ENCODE peak calls at places on chromosome 3, in ten cellular contexts. R is astrocyte of the hippocampus; N is CD8-positive, alpha-beta memory T cell; H is lung microvascular endothelial cell; C is B cell; F is AG08396; A is posterior cingulate gyrus; S is activated naive CD8-positive, alpha-beta T cell treated with anti-CD3 and anti-CD28 coated beads, Interleukin-2, amount 50 U/mL, for 24 hours; U is NCI-H748 treated with DMSO at 0.1 percent for 48 hours; J is activated CD4-positive, alpha-beta T cell treated with anti-CD3 and anti-CD28 coated beads for 1 hour. B is an unnamed sample.

GRCh38 chr3:6097021-6097420 is 763.9 kb upstream of the GRM7 start:
- DNase-seq in R (no peak), N (no peak), H (no peak), C (no peak), F (no peak), A (no peak), S (no peak), U (no peak), J (no peak), B (no peak)

GRCh38 chr3:105747056-105747455 is 121.8 kb downstream of the CBLB start:
- DNase-seq in R (peak), N (no peak), H (peak), C (no peak), F (peak), A (no peak), S (no peak), U (no peak), J (no peak), B (peak)

GRCh38 chr3:64667138-64667537 is 20.7 kb downstream of the ADAMTS9 start:
- DNase-seq in R (no peak), N (no peak), H (peak), C (no peak), F (no peak), A (no peak), S (no peak), U (no peak), J (no peak), B (no peak)

GRCh38 chr3:140007946-140008692 is 73.1 kb downstream of the CLSTN2 start:
- DNase-seq in R (no peak), N (no peak), H (no peak), C (no peak), F (no peak), A (no peak), S (no peak), U (no peak), J (no peak), B (no peak)

GRCh38 chr3:134464693-134465385 is 20.9 kb downstream of the ANAPC13 start:
- DNase-seq in R (no peak), N (no peak), H (no peak), C (no peak), F (no peak), A (no peak), S (no peak), U (no peak), J (no peak), B (no peak)

GRCh38 chr3:9732753-9733115 is 1.2 kb downstream of the BRPF1 start:
- DNase-seq in R (peak), N (no peak), H (peak), C (no peak), F (peak), A (no peak), S (no peak), U (no peak), J (no peak), B (no peak)

GRCh38 chr3:196604548-196604947 is 34.9 kb upstream of the NRROS start:
- DNase-seq in R (no peak), N (no peak), H (no peak), C (peak), F (no peak), A (no peak), S (no peak), U (no peak), J (peak), B (no peak)

GRCh38 chr3:184600685-184601377 is 39.2 kb downstream of the EPHB3 start:
- DNase-seq in R (no peak), N (no peak), H (no peak), C (no peak), F (no peak), A (no peak), S (no peak), U (no peak), J (no peak), B (no peak)

GRCh38 chr3:73954506-73954905 is 329.8 kb upstream of the PDZRN3 start:
- DNase-seq in R (peak), N (no peak), H (no peak), C (no peak), F (no peak), A (no peak), S (no peak), U (no peak), J (no peak), B (no peak)

GRCh38 chr3:172646439-172647015 is 64.3 kb downstream of the NCEH1 start:
- DNase-seq in R (peak), N (no peak), H (peak), C (no peak), F (no peak), A (no peak), S (no peak), U (no peak), J (no peak), B (peak)

GRCh38 chr3:166456291-166456690 is 619.1 kb upstream of the BCHE start:
- DNase-seq in R (peak), N (no peak), H (no peak), C (no peak), F (no peak), A (no peak), S (no peak), U (no peak), J (no peak), B (no peak)

GRCh38 chr3:167811071-167811470 is 75.5 kb downstream of the SERPINI1 start:
- DNase-seq in R (peak), N (no peak), H (no peak), C (no peak), F (no peak), A (no peak), S (no peak), U (no peak), J (no peak), B (no peak)

GRCh38 chr3:12437861-12438260 is 46.4 kb upstream of the TSEN2 start:
- DNase-seq in R (no peak), N (no peak), H (no peak), C (no peak), F (no peak), A (no peak), S (no peak), U (no peak), J (no peak), B (no peak)

GRCh38 chr3:69740103-69741021 is 1.1 kb downstream of the MITF start:
- DNase-seq in R (peak), N (no peak), H (no peak), C (no peak), F (peak), A (no peak), S (no peak), U (peak), J (no peak), B (peak)

GRCh38 chr3:98188553-98188952 is 22.1 kb downstream of the OR5H15 start:
- DNase-seq in R (peak), N (no peak), H (no peak), C (no peak), F (no peak), A (no peak), S (no peak), U (no peak), J (no peak), B (no peak)

GRCh38 chr3:115804722-115805121 is 181.4 kb downstream of the GAP43 start:
- DNase-seq in R (no peak), N (no peak), H (peak), C (no peak), F (peak), A (no peak), S (no peak), U (no peak), J (no peak), B (peak)

GRCh38 chr3:78895528-78895927 is 872.3 kb downstream of the ROBO1 start:
- DNase-seq in R (peak), N (no peak), H (no peak), C (no peak), F (no peak), A (no peak), S (no peak), U (no peak), J (no peak), B (no peak)

GRCh38 chr3:70120360-70120966 is 120.9 kb downstream of the SAMMSON start:
- DNase-seq in R (peak), N (no peak), H (peak), C (peak), F (peak), A (no peak), S (peak), U (peak), J (peak), B (peak)

GRCh38 chr3:172391592-172392302 is 56.5 kb downstream of the GHSR start:
- DNase-seq in R (peak), N (no peak), H (peak), C (no peak), F (peak), A (no peak), S (no peak), U (no peak), J (no peak), B (no peak)

GRCh38 chr3:42052132-42052866 is 38.9 kb upstream of the TRAK1 start:
- DNase-seq in R (peak), N (no peak), H (peak), C (no peak), F (peak), A (no peak), S (no peak), U (no peak), J (no peak), B (peak)

GRCh38 chr3:177483182-177483967 is 286.1 kb upstream of the TBL1XR1 start:
- DNase-seq in R (no peak), N (no peak), H (no peak), C (no peak), F (no peak), A (no peak), S (no peak), U (no peak), J (no peak), B (peak)

GRCh38 chr3:109191431-109191830 is 54.9 kb downstream of the C3orf85 start:
- DNase-seq in R (no peak), N (no peak), H (no peak), C (no peak), F (no peak), A (no peak), S (no peak), U (no peak), J (no peak), B (no peak)

GRCh38 chr3:79012530-79012913 is 755.3 kb downstream of the ROBO1 start:
- DNase-seq in R (no peak), N (no peak), H (no peak), C (no peak), F (no peak), A (no peak), S (no peak), U (no peak), J (no peak), B (no peak)

GRCh38 chr3:114508208-114508607 is 214.4 kb downstream of the TIGIT start:
- DNase-seq in R (no peak), N (no peak), H (no peak), C (no peak), F (no peak), A (no peak), S (no peak), U (no peak), J (no peak), B (no peak)

GRCh38 chr3:47984089-47984759 is 32.0 kb downstream of the MAP4 start:
- DNase-seq in R (peak), N (no peak), H (peak), C (no peak), F (peak), A (no peak), S (no peak), U (no peak), J (no peak), B (peak)

GRCh38 chr3:22988566-22988965 is 214.6 kb upstream of the UBE2E2 start:
- DNase-seq in R (no peak), N (no peak), H (no peak), C (no peak), F (no peak), A (no peak), S (no peak), U (no peak), J (no peak), B (no peak)

GRCh38 chr3:77373619-77374018 is 333.7 kb downstream of the ROBO2 start:
- DNase-seq in R (no peak), N (no peak), H (no peak), C (no peak), F (no peak), A (no peak), S (no peak), U (no peak), J (no peak), B (no peak)

GRCh38 chr3:162122405-162122804 is 625.8 kb downstream of the OTOL1 start:
- DNase-seq in R (no peak), N (no peak), H (no peak), C (no peak), F (no peak), A (no peak), S (no peak), U (no peak), J (no peak), B (no peak)

GRCh38 chr3:138509586-138509985 is 75.2 kb downstream of the ESYT3 start:
- DNase-seq in R (no peak), N (no peak), H (no peak), C (no peak), F (no peak), A (no peak), S (no peak), U (no peak), J (no peak), B (no peak)

GRCh38 chr3:119794971-119795612 is 13.2 kb downstream of the NR1I2 start:
- DNase-seq in R (peak), N (no peak), H (no peak), C (no peak), F (no peak), A (no peak), S (no peak), U (no peak), J (no peak), B (peak)

GRCh38 chr3:9736831-9737230 is 5.3 kb downstream of the BRPF1 start:
- DNase-seq in R (no peak), N (no peak), H (no peak), C (no peak), F (no peak), A (no peak), S (no peak), U (no peak), J (no peak), B (no peak)

B was measured in Daoy.